ENCODE peak calls at places on chromosomes 3 and 15, in eight cellular contexts. I is NCI-H1092, T is left cardiac atrium, X is BJ, O is midbrain, H is neural crest cell, L is sigmoid colon, R is IMR-90. G is an unnamed sample.

GRCh38 chr15:44999105-44999504 is 23.9 kb upstream of the SORD start:
- DNase-seq in H (no peak), R (no peak), T (no peak), X (no peak), I (no peak), O (no peak), L (no peak), G (no peak)

GRCh38 chr3:119981386-119981785 is 112.9 kb downstream of the GSK3B start:
- DNase-seq in X (no peak), H (no peak), I (no peak), T (no peak), R (no peak), L (no peak), O (no peak), G (no peak)

GRCh38 chr15:45199136-45199810 is 11.5 kb upstream of the SHF start:
- DNase-seq in O (peak; percentile 66), I (no peak), L (no peak), X (no peak), T (peak; percentile 42), R (no peak), H (peak; percentile 26), G (no peak)

GRCh38 chr3:127585163-127585812 is 5.2 kb downstream of the TPRA1 start:
- DNase-seq in L (no peak), T (no peak), X (no peak), H (no peak), R (peak; percentile 54), I (no peak), O (no peak), G (no peak)

GRCh38 chr15:64096486-64097431 is 977 bp downstream of the SNX1 start:
- DNase-seq in X (no peak), R (peak; percentile 43), I (no peak), O (no peak), L (no peak), H (no peak), T (no peak), G (no peak)

GRCh38 chr15:57285386-57285785 is 90.9 kb upstream of the CGNL1 start:
- DNase-seq in I (no peak), T (no peak), L (no peak), H (no peak), R (no peak), O (no peak), X (no peak), G (no peak)

GRCh38 chr3:58657571-58658141 is 8.9 kb downstream of the FAM3D start:
- DNase-seq in I (no peak), H (no peak), X (no peak), R (no peak), O (no peak), T (no peak), L (peak; percentile 40), G (no peak)

GRCh38 chr3:78645628-78646310 is 1122.0 kb downstream of the ROBO1 start:
- DNase-seq in H (peak; percentile 19), I (peak; percentile 49), L (no peak), T (no peak), O (peak; percentile 81), X (peak; percentile 41), R (peak; percentile 81), G (peak; percentile 62)

GRCh38 chr15:65411470-65412071 is 11.2 kb downstream of the IGDCC4 start:
- DNase-seq in X (no peak), T (no peak), R (peak; percentile 30), H (no peak), O (no peak), I (no peak), L (no peak), G (peak; percentile 87)

GRCh38 chr3:42980909-42981308 is 1.8 kb downstream of the GASK1A start:
- DNase-seq in O (no peak), X (no peak), T (peak; percentile 36), R (no peak), L (no peak), I (no peak), H (no peak), G (no peak)

GRCh38 chr3:141368062-141368924 is at the start of gene ZBTB38:
- DNase-seq in T (peak; percentile 95), X (peak; percentile 81), I (no peak), H (peak; percentile 71), O (peak; percentile 92), R (peak; percentile 97), L (peak; percentile 95), G (peak; percentile 86)

GRCh38 chr3:41532976-41533375 is 333.7 kb downstream of the CTNNB1 start:
- DNase-seq in T (no peak), H (no peak), X (no peak), I (no peak), O (no peak), L (no peak), R (no peak), G (no peak)

GRCh38 chr3:4711680-4711992 is 218.5 kb downstream of the ITPR1 start:
- DNase-seq in H (no peak), L (no peak), R (no peak), I (no peak), X (no peak), T (no peak), O (no peak), G (no peak)

GRCh38 chr3:45455040-45455439 is 66.7 kb downstream of the LARS2 start:
- DNase-seq in R (no peak), X (no peak), T (no peak), H (no peak), I (no peak), O (no peak), L (no peak), G (no peak)

GRCh38 chr3:139572847-139573672 is 33.5 kb upstream of the RBP1 start:
- DNase-seq in O (no peak), I (no peak), H (no peak), R (no peak), X (no peak), T (peak; percentile 27), L (no peak), G (no peak)

GRCh38 chr15:68367226-68367625 is 64.7 kb downstream of the ITGA11 start:
- DNase-seq in L (no peak), H (no peak), O (no peak), X (no peak), R (no peak), I (no peak), T (no peak), G (no peak)

GRCh38 chr3:101084404-101084803 is 91.2 kb upstream of the ABI3BP start:
- DNase-seq in X (no peak), T (no peak), L (no peak), I (no peak), H (no peak), O (no peak), R (no peak), G (no peak)

GRCh38 chr3:111715911-111716523 is 120.9 kb upstream of the ZBED2 start:
- DNase-seq in I (no peak), R (peak; percentile 45), X (no peak), O (no peak), T (peak; percentile 58), L (no peak), H (peak; percentile 44), G (no peak)